ENCODE peak calls at places on chromosomes 6 and 20, in nine cellular contexts. J, T, K, U, P, Z, X, O and A are unnamed samples.
A peak's percentile ranks its signal among the peaks of the same experiment; 100 is the strongest.

GRCh38 chr20:3146732-3147341 is 12.8 kb downstream of the FASTKD5 start:
- DNase-seq in U (no peak), P (no peak), X (no peak), O (no peak), J (no peak), K (no peak), T (no peak), Z (no peak), A (no peak)

GRCh38 chr6:90024633-90025032 is 130.4 kb downstream of the GJA10 start:
- DNase-seq in P (no peak), O (no peak), J (no peak), K (no peak), X (no peak), Z (no peak), U (no peak), T (no peak), A (no peak)

GRCh38 chr20:39855799-39856198 is 833.2 kb downstream of the MAFB start:
- DNase-seq in X (no peak), Z (peak; percentile 17), J (no peak), U (no peak), O (no peak), K (no peak), P (no peak), T (no peak), A (no peak)

GRCh38 chr20:45538209-45538798 is 978 bp downstream of the WFDC6 start:
- DNase-seq in T (no peak), K (no peak), P (no peak), X (no peak), Z (peak; percentile 2), O (no peak), J (no peak), U (no peak), A (no peak)

GRCh38 chr20:35269055-35269781 is 8.7 kb downstream of the MMP24OS start:
- DNase-seq in U (peak; percentile 65), O (peak; percentile 48), Z (peak; percentile 74), K (peak; percentile 34), T (peak; percentile 68), J (no peak), P (peak; percentile 28), X (peak; percentile 35), A (peak; percentile 91)

GRCh38 chr6:2970753-2971419 is 481 bp downstream of the SERPINB6 start:
- DNase-seq in Z (peak; percentile 65), K (no peak), X (no peak), J (no peak), U (peak; percentile 78), P (no peak), O (no peak), T (peak; percentile 91), A (peak; percentile 95)

GRCh38 chr6:33962186-33962585 is 158.4 kb upstream of the MLN start:
- DNase-seq in J (no peak), T (no peak), X (no peak), K (no peak), Z (peak; percentile 70), P (no peak), O (no peak), U (no peak), A (peak; percentile 17)

GRCh38 chr6:116106146-116106545 is 5.5 kb downstream of the NT5DC1 start:
- DNase-seq in T (no peak), K (no peak), U (no peak), P (no peak), J (no peak), O (no peak), Z (no peak), X (no peak), A (no peak)

GRCh38 chr20:57335392-57335791 is 5.8 kb downstream of the SPO11 start:
- DNase-seq in O (no peak), K (no peak), T (no peak), X (no peak), U (no peak), J (no peak), P (no peak), Z (no peak), A (no peak)

GRCh38 chr6:114580882-114581281 is 238.1 kb upstream of the HS3ST5 start:
- DNase-seq in K (no peak), Z (no peak), J (no peak), U (no peak), P (no peak), T (no peak), X (no peak), O (no peak), A (no peak)

GRCh38 chr20:443223-443793 is 19.0 kb downstream of the TBC1D20 start:
- DNase-seq in O (no peak), K (no peak), P (no peak), Z (no peak), T (no peak), U (no peak), J (no peak), X (no peak), A (no peak)

GRCh38 chr20:47360489-47361267 is 4.2 kb upstream of the ZMYND8 start:
- DNase-seq in P (peak; percentile 80), K (peak; percentile 95), T (peak; percentile 87), Z (peak; percentile 94), U (peak; percentile 96), O (peak; percentile 88), X (peak; percentile 91), J (no peak), A (peak; percentile 91)

GRCh38 chr6:90028080-90028778 is 134.0 kb downstream of the GJA10 start:
- DNase-seq in J (no peak), Z (no peak), P (no peak), U (no peak), X (no peak), O (no peak), K (no peak), T (no peak), A (no peak)

GRCh38 chr20:38363004-38363747 is 16.9 kb downstream of the LBP start:
- DNase-seq in T (no peak), K (no peak), Z (no peak), O (no peak), U (no peak), J (no peak), X (no peak), P (no peak), A (no peak)

GRCh38 chr6:144294016-144294415 is 8.9 kb downstream of the UTRN start:
- DNase-seq in K (no peak), U (no peak), J (no peak), O (no peak), Z (peak; percentile 50), T (no peak), X (no peak), P (no peak), A (no peak)

GRCh38 chr20:48444249-48444648 is 383.6 kb downstream of the PREX1 start:
- DNase-seq in U (no peak), O (no peak), K (no peak), P (no peak), X (no peak), Z (no peak), T (no peak), J (no peak), A (no peak)

GRCh38 chr6:82589509-82590206 is 226.0 kb downstream of the TPBG start:
- DNase-seq in U (no peak), Z (peak; percentile 77), O (peak; percentile 61), P (no peak), J (no peak), K (peak; percentile 31), X (peak; percentile 68), T (no peak), A (no peak)

GRCh38 chr6:49025273-49026240 is 437.5 kb downstream of the MMUT start:
- DNase-seq in P (no peak), O (no peak), T (no peak), U (no peak), K (no peak), J (no peak), Z (no peak), X (no peak), A (no peak)

GRCh38 chr20:57310821-57311514 is 18.6 kb upstream of the SPO11 start:
- DNase-seq in O (no peak), J (no peak), P (no peak), U (no peak), Z (no peak), T (no peak), X (no peak), K (no peak), A (no peak)

GRCh38 chr6:75719133-75719532 is 29.9 kb upstream of the MYO6 start:
- DNase-seq in Z (no peak), O (no peak), X (no peak), P (no peak), T (no peak), J (no peak), K (no peak), U (no peak), A (no peak)

GRCh38 chr6:20069130-20069529 is 143.1 kb downstream of the MBOAT1 start:
- DNase-seq in X (no peak), T (no peak), P (no peak), K (peak; percentile 93), O (peak; percentile 98), J (no peak), Z (no peak), U (no peak), A (no peak)

GRCh38 chr6:138722425-138723371 is 50.9 kb upstream of the CCDC28A start:
- DNase-seq in T (no peak), X (no peak), J (no peak), K (no peak), P (no peak), Z (peak; percentile 61), U (no peak), O (no peak), A (no peak)

GRCh38 chr20:62356948-62357667 is 10.0 kb downstream of the LAMA5 start:
- DNase-seq in X (peak; percentile 73), O (no peak), P (peak; percentile 11), T (no peak), J (no peak), Z (peak; percentile 87), U (peak; percentile 89), K (no peak), A (no peak)

GRCh38 chr6:165404703-165405102 is 95.3 kb upstream of the C6orf118 start:
- DNase-seq in X (no peak), O (no peak), J (no peak), T (no peak), K (no peak), P (no peak), Z (no peak), U (no peak), A (no peak)

GRCh38 chr20:24628985-24629384 is 159.6 kb downstream of the SYNDIG1 start:
- DNase-seq in O (no peak), T (no peak), K (no peak), J (no peak), Z (no peak), X (no peak), P (no peak), U (no peak), A (no peak)